ENCODE peak calls at places on chromosomes 16 and 17, in eight cellular contexts. J is stimulated activated effector memory CD8-positive, alpha-beta T cell treated with anti-CD3 and anti-CD28 coated beads, Interleukin-12 subunit alpha, Interleukin-12 subunit beta, amount 100 ng/mL, for 72 hours; S is effector memory CD8-positive, alpha-beta T cell; L is lung; X is upper lobe of left lung; F is natural killer cell; Q is IMR-90; U is naive thymus-derived CD8-positive, alpha-beta T cell. H is an unnamed sample.

GRCh38 chr17:33225509-33225908 is 67.6 kb downstream of the ASIC2 start:
- ATAC-seq in X (no peak), L (no peak), F (no peak), J (no peak), Q (no peak), U (no peak), S (no peak), H (no peak)

GRCh38 chr16:11913425-11914079 is 2.2 kb downstream of the GSPT1 start:
- ATAC-seq in J (no peak), L (no peak), F (no peak), S (peak), Q (no peak), U (peak), X (no peak), H (peak)

GRCh38 chr17:38590988-38591758 is 14.6 kb downstream of the SRCIN1 start:
- ATAC-seq in Q (no peak), L (no peak), X (peak), F (peak), U (no peak), S (peak), J (peak), H (no peak)

GRCh38 chr17:59859444-59860025 is 33.2 kb downstream of the TUBD1 start:
- ATAC-seq in L (no peak), J (peak), F (peak), Q (peak), U (no peak), S (peak), X (peak), H (peak)

GRCh38 chr16:14501331-14502255 is 128.5 kb downstream of the PARN start:
- ATAC-seq in L (peak), F (no peak), J (no peak), X (peak), U (no peak), S (no peak), Q (peak), H (no peak)

GRCh38 chr17:50844117-50844700 is 8.8 kb downstream of the WFIKKN2 start:
- ATAC-seq in J (no peak), Q (no peak), S (no peak), F (no peak), X (no peak), L (no peak), U (no peak), H (no peak)

GRCh38 chr17:64532409-64532808 is 25.6 kb downstream of the CEP95 start:
- ATAC-seq in L (no peak), S (no peak), J (no peak), U (no peak), Q (no peak), F (no peak), X (no peak), H (no peak)

GRCh38 chr17:78484300-78485159 is 92.7 kb downstream of the DNAH17 start:
- ATAC-seq in S (peak), X (peak), J (peak), F (peak), L (no peak), Q (peak), U (peak), H (peak)

GRCh38 chr17:30812218-30813177 is 12.0 kb downstream of the CRLF3 start:
- ATAC-seq in Q (peak), S (no peak), U (no peak), X (no peak), L (no peak), J (peak), F (no peak), H (peak)

GRCh38 chr16:46812781-46813555 is 18.0 kb downstream of the C16orf87 start:
- ATAC-seq in U (no peak), J (peak), X (no peak), F (no peak), L (no peak), S (no peak), Q (no peak), H (peak)

GRCh38 chr16:11061629-11062270 is 117.4 kb downstream of the CLEC16A start:
- ATAC-seq in L (no peak), F (no peak), U (no peak), Q (no peak), S (no peak), X (no peak), J (no peak), H (peak)

GRCh38 chr16:89007371-89008249 is 30.6 kb upstream of the CBFA2T3 start:
- ATAC-seq in X (no peak), S (no peak), J (no peak), U (no peak), L (no peak), Q (no peak), F (no peak), H (no peak)

GRCh38 chr16:85984947-85985451 is 86.0 kb downstream of the IRF8 start:
- ATAC-seq in U (no peak), F (peak), J (no peak), Q (no peak), S (peak), L (no peak), X (peak), H (no peak)

GRCh38 chr17:42677012-42677857 is 441 bp upstream of the PLEKHH3 start:
- ATAC-seq in J (peak), L (peak), S (peak), Q (peak), F (peak), U (peak), X (peak), H (peak)

GRCh38 chr17:43983196-43983514 is 21.3 kb upstream of the NAGS start:
- ATAC-seq in F (no peak), L (no peak), S (no peak), J (no peak), Q (no peak), U (no peak), X (no peak), H (no peak)

GRCh38 chr17:8922451-8922850 is 43.1 kb downstream of the PIK3R5 start:
- ATAC-seq in J (peak), L (peak), Q (peak), U (no peak), S (no peak), F (no peak), X (peak), H (peak)

GRCh38 chr16:11093578-11094074 is 149.3 kb downstream of the CLEC16A start:
- ATAC-seq in X (no peak), L (no peak), Q (no peak), S (no peak), F (no peak), J (no peak), U (no peak), H (no peak)

GRCh38 chr16:4369006-4369766 is 2.5 kb upstream of the VASN start:
- ATAC-seq in S (no peak), X (no peak), J (no peak), Q (no peak), L (no peak), U (no peak), F (no peak), H (no peak)

GRCh38 chr17:58630883-58631522 is 60.8 kb downstream of the TEX14 start:
- ATAC-seq in X (no peak), L (peak), S (no peak), J (no peak), U (no peak), F (no peak), Q (peak), H (no peak)

GRCh38 chr16:27174007-27174406 is 29.3 kb upstream of the KDM8 start:
- ATAC-seq in S (peak), X (no peak), U (peak), J (peak), L (no peak), Q (no peak), F (peak), H (peak)

GRCh38 chr17:46870116-46870803 is 18.9 kb downstream of the WNT9B start:
- ATAC-seq in J (peak), S (no peak), F (no peak), X (no peak), L (no peak), Q (no peak), U (no peak), H (no peak)

GRCh38 chr17:19533036-19533717 is 477 bp upstream of the SLC47A1 start:
- ATAC-seq in Q (no peak), S (no peak), F (no peak), L (no peak), J (no peak), U (no peak), X (peak), H (no peak)

GRCh38 chr16:89365044-89365467 is 125.3 kb downstream of the ANKRD11 start:
- ATAC-seq in U (no peak), F (no peak), L (no peak), X (no peak), Q (peak), S (no peak), J (peak), H (peak)

GRCh38 chr17:8015957-8016631 is 13.7 kb downstream of the GUCY2D start:
- ATAC-seq in X (peak), L (peak), Q (peak), J (peak), S (peak), U (peak), F (no peak), H (peak)

GRCh38 chr16:4465977-4466779 is 8.2 kb downstream of the NMRAL1 start:
- ATAC-seq in X (peak), S (peak), U (peak), F (peak), L (no peak), Q (no peak), J (peak), H (peak)

GRCh38 chr17:78993981-78994671 is 14.4 kb upstream of the LGALS3BP start:
- ATAC-seq in J (no peak), Q (no peak), X (no peak), S (no peak), U (no peak), F (no peak), L (no peak), H (no peak)

GRCh38 chr16:83420206-83420760 is 387.5 kb upstream of the HSBP1 start:
- ATAC-seq in L (no peak), U (no peak), S (no peak), J (no peak), F (no peak), Q (peak), X (no peak), H (no peak)